ENCODE peak calls at places on chromosomes 7 and 10, in five cellular contexts. L, B, A, K and V are unnamed samples.

GRCh38 chr7:81299711-81300110 is 380.9 kb upstream of the SEMA3C start:
- DNase-seq in L (no peak), B (no peak), A (no peak), K (no peak), V (no peak)

GRCh38 chr7:151847681-151848081 is 29.2 kb downstream of the PRKAG2 start:
- DNase-seq in L (no peak), B (no peak), A (no peak), K (no peak), V (no peak)

GRCh38 chr10:119025776-119026175 is 3.7 kb upstream of the NANOS1 start:
- DNase-seq in L (no peak), B (no peak), A (no peak), K (peak), V (peak)

GRCh38 chr7:103524042-103524907 is 78.3 kb upstream of the SLC26A5 start:
- DNase-seq in L (peak), B (peak), A (no peak), K (peak), V (no peak)

GRCh38 chr10:68559872-68560200 is 301 bp upstream of the TET1 start:
- DNase-seq in L (no peak), B (no peak), A (no peak), K (no peak), V (no peak)

GRCh38 chr7:130667593-130668257 is 823 bp downstream of the COPG2 start:
- DNase-seq in L (no peak), B (no peak), A (no peak), K (peak), V (no peak)

GRCh38 chr7:92880212-92881090 is 44.1 kb upstream of the CDK6 start:
- DNase-seq in L (peak), B (peak), A (peak), K (peak), V (no peak)

GRCh38 chr7:70505886-70506285 is 626.1 kb upstream of the GALNT17 start:
- DNase-seq in L (no peak), B (no peak), A (no peak), K (no peak), V (no peak)

GRCh38 chr10:44046605-44047004 is 338.3 kb downstream of the CXCL12 start:
- DNase-seq in L (peak), B (peak), A (no peak), K (peak), V (no peak)

GRCh38 chr7:19116121-19117080 is 1.0 kb downstream of the TWIST1 start:
- DNase-seq in L (peak), B (no peak), A (peak), K (peak), V (no peak)

GRCh38 chr10:95860486-95861040 is 47.2 kb upstream of the CC2D2B start:
- DNase-seq in L (no peak), B (no peak), A (no peak), K (peak), V (no peak)

GRCh38 chr10:78972160-78972946 is 96.4 kb upstream of the ZMIZ1 start:
- DNase-seq in L (peak), B (peak), A (no peak), K (peak), V (peak)

GRCh38 chr10:14032406-14032998 is 298.2 kb downstream of the FRMD4A start:
- DNase-seq in L (peak), B (no peak), A (peak), K (no peak), V (no peak)

GRCh38 chr10:16857419-16857818 is 40.2 kb upstream of the RSU1 start:
- DNase-seq in L (no peak), B (no peak), A (no peak), K (no peak), V (no peak)

GRCh38 chr10:61970182-61971015 is 68.9 kb downstream of the ARID5B start:
- DNase-seq in L (no peak), B (no peak), A (no peak), K (peak), V (no peak)

GRCh38 chr7:7664344-7664743 is 23.8 kb downstream of the UMAD1 start:
- DNase-seq in L (no peak), B (no peak), A (no peak), K (no peak), V (no peak)

GRCh38 chr10:94963901-94964300 is 25.4 kb downstream of the CYP2C9 start:
- DNase-seq in L (peak), B (no peak), A (no peak), K (peak), V (no peak)

GRCh38 chr10:95941115-95941514 is 33.3 kb downstream of the CC2D2B start:
- DNase-seq in L (no peak), B (no peak), A (no peak), K (no peak), V (no peak)

GRCh38 chr7:20021834-20022233 is 195.3 kb downstream of the MACC1 start:
- DNase-seq in L (no peak), B (no peak), A (no peak), K (no peak), V (no peak)

GRCh38 chr10:85724215-85724614 is 642.4 kb downstream of the GRID1 start:
- DNase-seq in L (peak), B (no peak), A (no peak), K (no peak), V (no peak)

GRCh38 chr10:104264783-104265182 is 4.2 kb upstream of the GSTO2 start:
- DNase-seq in L (no peak), B (no peak), A (no peak), K (no peak), V (no peak)

GRCh38 chr7:73555411-73555982 is 2.0 kb downstream of the BCL7B start:
- DNase-seq in L (no peak), B (no peak), A (no peak), K (peak), V (no peak)

GRCh38 chr7:27242580-27243339 is at the start of gene EVX1:
- DNase-seq in L (peak), B (no peak), A (no peak), K (peak), V (no peak)

GRCh38 chr10:95391570-95392249 is 100.9 kb upstream of the PDLIM1 start:
- DNase-seq in L (peak), B (no peak), A (no peak), K (peak), V (no peak)

GRCh38 chr10:5291501-5292195 is 73.1 kb upstream of the UCN3 start:
- DNase-seq in L (peak), B (no peak), A (peak), K (peak), V (no peak)

GRCh38 chr10:69375307-69376151 is 41.2 kb downstream of the TACR2 start:
- DNase-seq in L (peak), B (peak), A (no peak), K (no peak), V (no peak)

GRCh38 chr10:98295401-98295811 is 27.4 kb upstream of the LOXL4 start:
- DNase-seq in L (no peak), B (peak), A (no peak), K (no peak), V (peak)